ENCODE peak calls at places on chromosomes 4 and X, in five cellular contexts. One of them, this sample, is unnamed.

GRCh38 chr4:184288451-184289178 is 70.9 kb upstream of the ENPP6 start:
- DNase-seq in left ventricle myocardium superior: no peak
- DNase-seq in activated CD4-positive, alpha-beta T cell treated with anti-CD3 and anti-CD28 coated beads, Interleukin-2, amount 10 ng/mL, durations not matched to agents 24 days and 14 days: peak
- DNase-seq in cardiac muscle cell: no peak
- DNase-seq in SHP77: no peak
- DNase-seq in this sample: no peak

GRCh38 chrX:17836830-17837229 is 24.3 kb downstream of the RAI2 start:
- DNase-seq in left ventricle myocardium superior: no peak
- DNase-seq in activated CD4-positive, alpha-beta T cell treated with anti-CD3 and anti-CD28 coated beads, Interleukin-2, amount 10 ng/mL, durations not matched to agents 24 days and 14 days: no peak
- DNase-seq in cardiac muscle cell: no peak
- DNase-seq in SHP77: no peak
- DNase-seq in this sample: no peak

GRCh38 chr4:184755278-184755677 is 21.4 kb upstream of the CENPU start:
- DNase-seq in left ventricle myocardium superior: peak
- DNase-seq in activated CD4-positive, alpha-beta T cell treated with anti-CD3 and anti-CD28 coated beads, Interleukin-2, amount 10 ng/mL, durations not matched to agents 24 days and 14 days: no peak
- DNase-seq in cardiac muscle cell: no peak
- DNase-seq in SHP77: no peak
- DNase-seq in this sample: no peak

GRCh38 chr4:71559957-71560541 is 221.2 kb downstream of the SLC4A4 start:
- DNase-seq in left ventricle myocardium superior: no peak
- DNase-seq in activated CD4-positive, alpha-beta T cell treated with anti-CD3 and anti-CD28 coated beads, Interleukin-2, amount 10 ng/mL, durations not matched to agents 24 days and 14 days: no peak
- DNase-seq in cardiac muscle cell: no peak
- DNase-seq in SHP77: no peak
- DNase-seq in this sample: no peak

GRCh38 chrX:78024349-78025108 is 55.1 kb upstream of the PGAM4 start:
- DNase-seq in left ventricle myocardium superior: peak
- DNase-seq in activated CD4-positive, alpha-beta T cell treated with anti-CD3 and anti-CD28 coated beads, Interleukin-2, amount 10 ng/mL, durations not matched to agents 24 days and 14 days: peak
- DNase-seq in cardiac muscle cell: no peak
- DNase-seq in SHP77: no peak
- DNase-seq in this sample: no peak

GRCh38 chr4:47831026-47831689 is 6.7 kb downstream of the CORIN start:
- DNase-seq in left ventricle myocardium superior: peak
- DNase-seq in activated CD4-positive, alpha-beta T cell treated with anti-CD3 and anti-CD28 coated beads, Interleukin-2, amount 10 ng/mL, durations not matched to agents 24 days and 14 days: no peak
- DNase-seq in cardiac muscle cell: peak
- DNase-seq in SHP77: peak
- DNase-seq in this sample: no peak

GRCh38 chrX:153074262-153074899 is 2.1 kb downstream of the PNMA6A start:
- DNase-seq in left ventricle myocardium superior: no peak
- DNase-seq in activated CD4-positive, alpha-beta T cell treated with anti-CD3 and anti-CD28 coated beads, Interleukin-2, amount 10 ng/mL, durations not matched to agents 24 days and 14 days: no peak
- DNase-seq in cardiac muscle cell: no peak
- DNase-seq in SHP77: no peak
- DNase-seq in this sample: no peak

GRCh38 chr4:54318904-54319303 is 89.8 kb downstream of the PDGFRA start:
- DNase-seq in left ventricle myocardium superior: no peak
- DNase-seq in activated CD4-positive, alpha-beta T cell treated with anti-CD3 and anti-CD28 coated beads, Interleukin-2, amount 10 ng/mL, durations not matched to agents 24 days and 14 days: peak
- DNase-seq in cardiac muscle cell: peak
- DNase-seq in SHP77: peak
- DNase-seq in this sample: no peak

GRCh38 chrX:19842542-19842941 is 44.9 kb downstream of the SH3KBP1 start:
- DNase-seq in left ventricle myocardium superior: no peak
- DNase-seq in activated CD4-positive, alpha-beta T cell treated with anti-CD3 and anti-CD28 coated beads, Interleukin-2, amount 10 ng/mL, durations not matched to agents 24 days and 14 days: no peak
- DNase-seq in cardiac muscle cell: no peak
- DNase-seq in SHP77: no peak
- DNase-seq in this sample: no peak

GRCh38 chrX:40145670-40146470 is 48.1 kb upstream of the BCOR start:
- DNase-seq in left ventricle myocardium superior: no peak
- DNase-seq in activated CD4-positive, alpha-beta T cell treated with anti-CD3 and anti-CD28 coated beads, Interleukin-2, amount 10 ng/mL, durations not matched to agents 24 days and 14 days: no peak
- DNase-seq in cardiac muscle cell: no peak
- DNase-seq in SHP77: no peak
- DNase-seq in this sample: peak

GRCh38 chr4:24850669-24851068 is 55.3 kb downstream of the SOD3 start:
- DNase-seq in left ventricle myocardium superior: no peak
- DNase-seq in activated CD4-positive, alpha-beta T cell treated with anti-CD3 and anti-CD28 coated beads, Interleukin-2, amount 10 ng/mL, durations not matched to agents 24 days and 14 days: no peak
- DNase-seq in cardiac muscle cell: no peak
- DNase-seq in SHP77: no peak
- DNase-seq in this sample: no peak

GRCh38 chr4:76895619-76896018 is 2.3 kb downstream of the SOWAHB start:
- DNase-seq in left ventricle myocardium superior: no peak
- DNase-seq in activated CD4-positive, alpha-beta T cell treated with anti-CD3 and anti-CD28 coated beads, Interleukin-2, amount 10 ng/mL, durations not matched to agents 24 days and 14 days: no peak
- DNase-seq in cardiac muscle cell: no peak
- DNase-seq in SHP77: no peak
- DNase-seq in this sample: no peak

GRCh38 chr4:109979932-109980717 is 67.4 kb downstream of the EGF start:
- DNase-seq in left ventricle myocardium superior: no peak
- DNase-seq in activated CD4-positive, alpha-beta T cell treated with anti-CD3 and anti-CD28 coated beads, Interleukin-2, amount 10 ng/mL, durations not matched to agents 24 days and 14 days: no peak
- DNase-seq in cardiac muscle cell: no peak
- DNase-seq in SHP77: no peak
- DNase-seq in this sample: no peak

GRCh38 chrX:123818243-123818642 is 41.6 kb upstream of the XIAP start:
- DNase-seq in left ventricle myocardium superior: no peak
- DNase-seq in activated CD4-positive, alpha-beta T cell treated with anti-CD3 and anti-CD28 coated beads, Interleukin-2, amount 10 ng/mL, durations not matched to agents 24 days and 14 days: no peak
- DNase-seq in cardiac muscle cell: no peak
- DNase-seq in SHP77: no peak
- DNase-seq in this sample: no peak

GRCh38 chr4:137390707-137391106 is 141.6 kb downstream of the PCDH18 start:
- DNase-seq in left ventricle myocardium superior: no peak
- DNase-seq in activated CD4-positive, alpha-beta T cell treated with anti-CD3 and anti-CD28 coated beads, Interleukin-2, amount 10 ng/mL, durations not matched to agents 24 days and 14 days: no peak
- DNase-seq in cardiac muscle cell: no peak
- DNase-seq in SHP77: no peak
- DNase-seq in this sample: no peak

GRCh38 chr4:140302151-140302859 is 71.1 kb upstream of the SCOC start:
- DNase-seq in left ventricle myocardium superior: no peak
- DNase-seq in activated CD4-positive, alpha-beta T cell treated with anti-CD3 and anti-CD28 coated beads, Interleukin-2, amount 10 ng/mL, durations not matched to agents 24 days and 14 days: no peak
- DNase-seq in cardiac muscle cell: no peak
- DNase-seq in SHP77: no peak
- DNase-seq in this sample: no peak

GRCh38 chr4:89024051-89024675 is 32.8 kb downstream of the FAM13A start:
- DNase-seq in left ventricle myocardium superior: no peak
- DNase-seq in activated CD4-positive, alpha-beta T cell treated with anti-CD3 and anti-CD28 coated beads, Interleukin-2, amount 10 ng/mL, durations not matched to agents 24 days and 14 days: peak
- DNase-seq in cardiac muscle cell: peak
- DNase-seq in SHP77: peak
- DNase-seq in this sample: no peak

GRCh38 chr4:186037692-186038658 is 31.0 kb upstream of the TLR3 start:
- DNase-seq in left ventricle myocardium superior: no peak
- DNase-seq in activated CD4-positive, alpha-beta T cell treated with anti-CD3 and anti-CD28 coated beads, Interleukin-2, amount 10 ng/mL, durations not matched to agents 24 days and 14 days: peak
- DNase-seq in cardiac muscle cell: peak
- DNase-seq in SHP77: peak
- DNase-seq in this sample: no peak

This sample was measured in ecto neural progenitor cell.